ENCODE peak calls at places on chromosomes 13 and 19, in five cellular contexts. Y is prostate gland, P is transverse colon, E is HCT116, O is K562. Q is an unnamed sample. For H3K4me1, the result is how much of the 10 kb centered on the place peaks cover.

GRCh38 chr19:18951721-18952281 is 10.8 kb upstream of the HOMER3 start:
- DNase-seq in Y (no peak), P (no peak), E (no peak), O (no peak), Q (no peak)

GRCh38 chr19:4775627-4776152 is 15.8 kb upstream of the FEM1A start:
- DNase-seq in Y (no peak), P (no peak), E (no peak), O (no peak), Q (no peak)

GRCh38 chr13:113763961-113764792 is 5.2 kb downstream of the TMEM255B start:
- DNase-seq in Y (no peak), P (no peak), E (no peak), O (no peak), Q (no peak)

GRCh38 chr19:18412610-18413239 is 6.5 kb upstream of the SSBP4 start:
- DNase-seq in Y (no peak), P (no peak), E (no peak), O (no peak), Q (no peak)

GRCh38 chr13:27619093-27619705 is 1.1 kb downstream of the LNX2 start:
- DNase-seq in Y (no peak), P (no peak), E (no peak), O (no peak), Q (no peak)

GRCh38 chr13:99370476-99371272 is 63.5 kb upstream of the GPR183 start:
- DNase-seq in Y (no peak), P (no peak), E (no peak), O (no peak), Q (no peak)

GRCh38 chr13:50512602-50513527 is 330.6 kb downstream of the DLEU7 start:
- DNase-seq in Y (peak), P (peak), E (no peak), O (no peak), Q (no peak)

GRCh38 chr19:7926727-7927604 is 1.0 kb upstream of the CTXN1 start:
- DNase-seq in Y (no peak), P (no peak), E (no peak), O (no peak), Q (no peak)

GRCh38 chr19:55535579-55536350 is 1.2 kb downstream of the SBK2 start:
- DNase-seq in Y (no peak), P (no peak), E (no peak), O (no peak), Q (no peak)

GRCh38 chr19:17289489-17289888 is 7.8 kb downstream of the ANKLE1 start:
- DNase-seq in Y (no peak), P (peak), E (peak), O (peak), Q (peak)

GRCh38 chr13:98032168-98032567 is 78.7 kb downstream of the IPO5 start:
- DNase-seq in Y (no peak), P (no peak), E (no peak), O (no peak), Q (peak)

GRCh38 chr19:32197896-32198882 is 147.2 kb upstream of the ZNF507 start:
- DNase-seq in Y (no peak), P (no peak), E (no peak), O (no peak), Q (peak)

GRCh38 chr19:1247747-1248453 is 483 bp upstream of the MIDN start:
- DNase-seq in Y (peak), P (peak), E (no peak), O (no peak), Q (no peak)

GRCh38 chr13:61880576-61881283 is 465.1 kb upstream of the PCDH20 start:
- DNase-seq in Y (no peak), P (no peak), E (peak), O (peak), Q (no peak)

DNA sequence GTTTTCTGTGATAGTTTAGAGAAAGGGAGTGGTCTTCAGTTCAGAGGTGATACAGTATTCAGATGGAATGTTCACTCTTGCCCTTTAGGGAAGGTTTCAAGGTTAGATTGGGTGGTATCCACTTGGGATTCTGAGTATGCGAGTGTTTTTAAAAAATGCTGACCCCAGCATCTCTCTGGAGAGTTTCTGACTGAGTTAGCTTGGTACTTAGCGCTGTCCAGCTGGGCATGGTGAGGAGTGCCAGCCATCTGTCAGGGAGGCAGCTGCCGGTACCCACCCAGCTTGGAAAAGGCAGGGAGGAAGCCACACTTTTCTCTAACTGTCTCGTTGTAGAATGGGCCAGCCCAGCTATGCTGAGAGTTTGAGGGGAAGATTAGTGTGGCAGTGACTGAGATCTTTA is 63.3 kb downstream of the ARHGEF7 start:
- DNase-seq in Y (no peak), P (no peak), E (no peak), O (no peak), Q (no peak)
- TF ChIP-seq POLR2AphosphoS5 in Y (no peak), P (no peak), E (no peak), O (no peak), Q (no peak)

GRCh38 chr19:54162241-54162805 is 2.8 kb upstream of the LENG1 start:
- DNase-seq in Y (peak), P (peak), E (peak), O (peak), Q (peak)
- H3K4me1 ChIP-seq in Y (under half), P (under half), E (half or more), O (under half), Q (half or more)

DNA sequence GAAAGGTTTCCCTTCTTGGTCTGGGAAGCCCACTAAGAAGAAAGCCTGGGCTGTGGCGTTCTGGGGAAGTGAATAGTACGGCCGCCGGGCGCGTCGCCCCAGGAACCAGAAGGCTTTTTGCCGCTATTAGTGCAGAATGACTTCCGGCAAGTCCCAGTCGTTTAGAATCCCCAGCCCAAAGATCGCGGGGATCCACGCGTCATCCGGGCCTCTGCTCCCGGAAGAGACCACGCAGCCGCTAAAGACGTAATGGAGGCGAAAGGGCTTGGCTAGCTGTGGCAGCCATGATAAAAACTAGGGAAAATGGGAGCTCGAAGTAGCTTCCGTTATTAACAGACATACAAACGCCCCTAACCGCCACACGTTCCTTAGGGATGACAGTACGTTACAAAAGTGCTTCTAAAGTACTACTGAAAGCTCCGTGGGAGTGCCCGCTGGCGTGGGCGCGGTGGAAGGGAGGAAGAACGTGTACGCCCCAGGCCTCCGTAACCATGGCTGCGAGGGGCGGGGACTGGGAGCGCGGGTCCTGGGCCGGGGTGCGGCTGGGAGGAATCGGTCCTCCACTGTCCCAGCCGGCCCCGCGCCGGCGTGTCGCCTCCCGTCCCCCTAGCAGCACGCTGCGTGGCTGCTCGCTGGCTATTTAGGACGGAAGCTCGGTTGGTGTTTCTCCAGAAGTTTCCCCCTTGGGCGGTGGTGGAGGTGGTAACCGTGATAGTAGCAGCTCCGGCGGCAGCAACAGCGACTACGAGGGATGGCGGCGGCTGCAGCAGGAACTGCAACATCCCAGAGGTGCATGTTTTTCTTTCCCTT is at the start of gene SUGT1:
- DNase-seq in Y (peak), P (peak), E (peak), O (peak), Q (peak)
- TF ChIP-seq POLR2AphosphoS5 in Y (peak), P (peak), E (peak), O (peak), Q (peak)

GRCh38 chr13:40656358-40656757 is 10.1 kb downstream of the FOXO1 start:
- DNase-seq in Y (no peak), P (no peak), E (no peak), O (no peak), Q (no peak)
- H3K4me1 ChIP-seq in Y (under half), P (under half), E (under half), O (under half), Q (half or more)

DNA sequence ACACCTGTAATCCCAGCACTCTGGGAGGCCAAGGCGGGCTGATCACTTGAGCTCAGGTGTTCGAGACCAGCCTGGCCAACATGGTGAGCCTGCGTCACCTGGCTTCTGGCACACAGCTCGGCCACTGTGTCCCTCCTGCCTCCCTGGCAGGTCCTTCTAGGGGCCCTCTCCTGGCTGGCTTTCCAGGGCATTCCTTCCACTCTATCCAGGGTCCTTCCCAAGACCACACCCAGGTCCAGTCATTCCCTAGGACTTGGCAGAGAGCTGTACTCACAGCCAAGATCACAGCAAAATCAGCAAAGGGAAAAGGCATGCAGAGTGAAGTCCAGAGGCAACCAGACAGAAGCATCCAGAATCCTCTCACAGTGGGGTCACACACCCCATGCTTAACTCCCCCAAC is 9.7 kb upstream of the HSH2D start:
- DNase-seq in Y (no peak), P (no peak), E (no peak), O (no peak), Q (no peak)
- TF ChIP-seq POLR2AphosphoS5 in Y (no peak), P (no peak), E (no peak), O (no peak), Q (no peak)